ENCODE peak calls at places on chromosomes 1 and 21, in seven cellular contexts. Y, G, I, O, A, T and K are unnamed samples. For H3K36me3 and H3K9me3, the result is how much of the 10 kb centered on the place peaks cover.

GRCh38 chr1:18618546-18619466 is 11.8 kb upstream of the PAX7 start:
- DNase-seq in I (no peak), G (no peak), T (no peak), Y (no peak), A (no peak), O (no peak), K (no peak)

GRCh38 chr1:186066411-186066810 is 308.6 kb downstream of the TPR start:
- DNase-seq in O (no peak), G (no peak), T (no peak), I (no peak), A (no peak), Y (no peak), K (no peak)

GRCh38 chr21:26116456-26117011 is 54.0 kb downstream of the APP start:
- DNase-seq in T (no peak), G (no peak), Y (no peak), A (no peak), O (no peak), I (no peak), K (no peak)

GRCh38 chr1:20511518-20512428 is 3.8 kb upstream of the MUL1 start:
- DNase-seq in T (no peak), O (no peak), G (no peak), A (no peak), Y (no peak), I (no peak), K (no peak)

GRCh38 chr1:19646366-19646765 is 2.3 kb downstream of the NBL1 start:
- DNase-seq in Y (no peak), G (peak), T (no peak), O (no peak), A (no peak), I (peak), K (no peak)

GRCh38 chr1:14968251-14968812 is 185.2 kb upstream of the TMEM51 start:
- DNase-seq in T (no peak), G (no peak), O (peak), I (no peak), A (peak), Y (no peak), K (no peak)

GRCh38 chr1:219049411-219049943 is 124.2 kb upstream of the LYPLAL1 start:
- DNase-seq in T (no peak), Y (no peak), A (no peak), I (no peak), O (no peak), G (no peak), K (no peak)

GRCh38 chr1:25519624-25520023 is 23.8 kb upstream of the LDLRAP1 start:
- DNase-seq in T (no peak), O (no peak), G (no peak), A (no peak), Y (no peak), I (no peak), K (no peak)

GRCh38 chr1:164767257-164768044 is 208.5 kb downstream of the PBX1 start:
- DNase-seq in I (no peak), Y (no peak), G (no peak), O (no peak), A (no peak), T (no peak), K (no peak)

DNA sequence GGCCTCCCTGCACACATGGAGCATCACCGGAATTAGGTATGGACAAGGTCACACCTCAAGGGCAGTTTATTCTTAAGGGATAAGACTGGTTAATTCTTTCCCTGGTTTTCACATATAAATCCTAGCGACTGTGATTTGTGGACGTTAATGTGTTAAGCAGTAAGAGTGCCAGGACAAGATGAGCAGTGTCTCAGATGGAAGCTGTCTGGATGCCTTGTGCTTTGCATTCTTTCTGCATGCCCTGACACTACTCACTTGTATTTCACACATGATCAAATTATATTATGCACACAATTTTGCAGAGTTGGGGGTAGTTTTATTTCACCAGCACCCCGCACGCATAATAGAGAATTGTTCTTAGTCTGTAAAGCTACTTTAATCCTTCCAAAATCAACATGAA is 49.2 kb upstream of the NADK start:
- DNase-seq in I (no peak), G (no peak), O (no peak), T (no peak), Y (no peak), A (no peak), K (no peak)
- H3K36me3 ChIP-seq in I (half or more), G (under half), O (under half), T (half or more), Y (under half), A (half or more), K (under half)

GRCh38 chr1:22320703-22321344 is 130.8 kb upstream of the ZBTB40 start:
- DNase-seq in I (no peak), T (no peak), Y (no peak), O (no peak), G (no peak), A (no peak), K (peak)
- H3K9me3 ChIP-seq in I (under half), T (under half), Y (under half), O (under half), G (under half), A (under half), K (under half)

GRCh38 chr1:44632511-44633072 is 41.7 kb downstream of the TMEM53 start:
- DNase-seq in G (no peak), O (no peak), A (no peak), Y (no peak), T (peak), I (no peak), K (no peak)

GRCh38 chr1:44628962-44629756 is 45.1 kb downstream of the TMEM53 start:
- DNase-seq in G (no peak), A (no peak), I (no peak), O (no peak), T (no peak), Y (no peak), K (no peak)

GRCh38 chr1:44631333-44631646 is 43.0 kb downstream of the TMEM53 start:
- DNase-seq in I (no peak), Y (no peak), G (no peak), T (no peak), O (no peak), A (no peak), K (no peak)

GRCh38 chr1:44630116-44630515 is 44.2 kb downstream of the TMEM53 start:
- DNase-seq in Y (no peak), A (no peak), G (no peak), O (no peak), I (no peak), T (no peak), K (no peak)

DNA sequence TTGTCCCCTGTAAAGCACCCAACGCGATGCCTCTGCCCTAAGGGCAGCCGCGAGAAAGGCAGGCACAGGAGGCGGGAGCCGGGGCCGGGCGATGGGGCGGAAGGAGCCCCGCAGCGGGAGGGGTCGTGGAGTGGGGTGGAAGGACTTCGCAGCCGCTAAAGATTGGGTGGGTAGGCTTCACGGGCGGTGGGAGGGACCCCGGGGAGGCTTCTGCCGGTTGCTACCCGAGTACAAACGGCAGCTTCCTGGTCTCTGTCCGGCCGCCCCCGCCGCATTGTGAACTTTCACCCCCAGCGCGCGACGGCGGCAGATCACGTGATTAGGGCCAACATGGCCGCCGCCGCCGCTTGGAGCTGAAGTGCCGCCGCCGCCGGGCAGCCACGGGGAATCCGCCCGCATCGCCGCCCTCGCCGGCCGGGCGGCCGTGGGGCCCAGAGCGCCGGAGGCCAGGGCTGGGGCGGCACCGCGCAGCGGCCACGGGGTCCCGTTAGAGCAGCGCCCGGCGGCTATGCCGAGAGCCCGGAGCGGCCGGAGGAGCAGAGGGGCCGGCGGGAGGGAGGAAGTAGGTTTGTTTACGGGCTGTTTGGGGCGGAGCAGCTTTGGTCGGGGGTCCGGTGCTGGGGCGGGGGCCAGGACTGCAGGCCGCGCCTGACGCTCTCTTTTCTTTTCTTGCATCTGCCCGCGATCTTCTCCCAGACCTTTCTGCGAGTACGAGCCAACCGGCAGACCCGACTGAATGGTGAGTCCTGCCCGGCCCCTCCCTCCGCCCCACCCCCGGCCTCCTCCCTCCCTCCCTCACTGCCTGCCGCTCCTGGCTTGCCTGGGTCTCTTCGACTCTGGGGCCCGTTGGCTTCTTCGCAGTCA is 42.4 kb downstream of the TMEM53 start:
- DNase-seq in Y (peak), O (peak), G (peak), I (peak), A (peak), T (peak), K (peak)
- TF ChIP-seq POLR2A in Y (peak), O (no peak), G (peak), I (no peak), A (no peak), T (peak), K (peak)

DNA sequence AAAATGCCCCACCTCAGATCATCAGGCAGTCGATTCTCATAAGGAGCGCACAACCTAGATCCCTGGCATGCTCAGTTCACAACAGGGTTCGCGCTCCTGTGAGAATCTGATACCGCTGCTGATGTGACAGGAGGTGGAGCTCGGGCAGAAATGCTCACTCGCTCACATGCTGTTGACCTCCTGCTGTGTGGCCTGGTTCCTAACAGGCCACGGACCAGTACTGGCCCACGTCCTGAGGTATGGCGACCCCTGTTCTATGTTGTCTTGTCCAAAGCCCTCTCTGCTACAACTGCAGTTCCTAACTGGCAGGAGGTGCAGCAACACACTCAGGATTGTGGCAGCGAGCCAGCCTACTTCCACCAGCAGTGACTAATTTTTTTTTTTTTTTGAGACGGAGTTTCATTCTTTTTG is 70.6 kb downstream of the CLSTN1 start:
- DNase-seq in A (peak), I (no peak), O (no peak), G (no peak), T (no peak), Y (peak), K (no peak)
- H3K36me3 ChIP-seq in A (half or more), I (half or more), O (under half), G (under half), T (under half), Y (under half), K (under half)